ENCODE peak calls at places on chromosomes 5 and 9, in ten cellular contexts. D, C, T, X, O, N, V, I, F and R are unnamed samples.

GRCh38 chr9:9556865-9557803 is 1055.7 kb downstream of the PTPRD start:
- DNase-seq in T (no peak), I (no peak), D (no peak), F (no peak), N (no peak), C (no peak), V (peak; percentile 21), O (no peak), X (no peak), R (no peak)

GRCh38 chr5:127887282-127887681 is 184.1 kb downstream of the CCDC192 start:
- DNase-seq in D (no peak), C (no peak), F (no peak), I (no peak), T (no peak), X (no peak), N (no peak), O (no peak), V (no peak), R (no peak)

GRCh38 chr9:37876376-37876775 is 27.6 kb downstream of the SLC25A51 start:
- DNase-seq in V (no peak), D (no peak), X (no peak), F (no peak), O (no peak), C (no peak), T (no peak), N (no peak), I (no peak), R (no peak)

GRCh38 chr9:123753669-123754307 is 176.1 kb downstream of the DENND1A start:
- DNase-seq in V (no peak), D (no peak), T (no peak), C (no peak), X (no peak), O (no peak), N (no peak), F (no peak), I (no peak), R (no peak)

GRCh38 chr5:164597293-164597900 is 1092.0 kb downstream of the MAT2B start:
- DNase-seq in X (no peak), I (peak; percentile 14), D (no peak), F (no peak), V (peak; percentile 53), T (no peak), N (no peak), O (no peak), C (no peak), R (peak; percentile 27)

GRCh38 chr9:133478851-133479711 is at the start of gene SLC2A6:
- DNase-seq in I (peak; percentile 91), D (peak; percentile 56), C (peak; percentile 93), O (peak; percentile 79), T (peak; percentile 91), F (peak; percentile 95), X (peak; percentile 82), N (peak; percentile 89), V (peak; percentile 91), R (peak; percentile 98)

GRCh38 chr5:81785311-81785710 is 34.4 kb upstream of the SSBP2 start:
- DNase-seq in F (no peak), I (no peak), O (no peak), C (no peak), D (no peak), N (no peak), V (no peak), X (no peak), T (no peak), R (no peak)

GRCh38 chr5:133340002-133340755 is 272.2 kb downstream of the FSTL4 start:
- DNase-seq in O (no peak), N (no peak), X (no peak), D (peak; percentile 26), C (no peak), I (no peak), F (peak; percentile 4), T (no peak), V (no peak), R (no peak)

GRCh38 chr5:6801236-6801635 is 88.0 kb downstream of the TENT4A start:
- DNase-seq in T (no peak), X (no peak), D (no peak), N (no peak), F (no peak), O (no peak), V (no peak), I (no peak), C (no peak), R (no peak)

GRCh38 chr5:137695651-137696428 is 40.0 kb downstream of the KLHL3 start:
- DNase-seq in V (peak; percentile 17), C (no peak), D (no peak), N (no peak), T (no peak), O (no peak), I (no peak), X (peak; percentile 13), F (no peak), R (peak; percentile 44)

GRCh38 chr5:5979761-5980570 is 398.4 kb downstream of the MED10 start:
- DNase-seq in V (no peak), X (no peak), I (no peak), F (no peak), C (no peak), O (no peak), T (no peak), D (no peak), N (no peak), R (no peak)

GRCh38 chr5:133273661-133274596 is 222.1 kb downstream of the HSPA4 start:
- DNase-seq in N (no peak), X (no peak), V (no peak), O (no peak), F (no peak), D (peak; percentile 12), T (peak; percentile 69), I (no peak), C (no peak), R (no peak)

GRCh38 chr5:150488519-150489357 is 19.2 kb upstream of the NDST1 start:
- DNase-seq in O (no peak), V (no peak), T (peak; percentile 85), F (peak; percentile 91), C (peak; percentile 73), N (no peak), I (peak; percentile 30), D (peak; percentile 80), X (no peak), R (no peak)

GRCh38 chr9:114588150-114588663 is 638 bp downstream of the ATP6V1G1 start:
- DNase-seq in T (peak; percentile 57), X (no peak), I (peak; percentile 19), F (no peak), C (no peak), O (no peak), N (no peak), V (no peak), D (peak; percentile 21), R (no peak)

GRCh38 chr5:147930759-147931158 is 24.4 kb upstream of the C5orf46 start:
- DNase-seq in V (no peak), I (no peak), O (no peak), D (no peak), C (no peak), T (no peak), X (no peak), N (no peak), F (no peak), R (no peak)

GRCh38 chr5:147939431-147940114 is 33.2 kb upstream of the C5orf46 start:
- DNase-seq in N (no peak), F (no peak), I (no peak), T (no peak), V (no peak), X (no peak), O (no peak), D (no peak), C (peak; percentile 62), R (no peak)

GRCh38 chr5:147935032-147935431 is 28.7 kb upstream of the C5orf46 start:
- DNase-seq in F (no peak), N (no peak), I (peak; percentile 4), V (no peak), D (no peak), T (no peak), X (no peak), C (no peak), O (no peak), R (no peak)
- TF ChIP-seq CTCF in F (peak; percentile 8), N (peak; percentile 46), I (peak; percentile 65), V (no peak), D (peak; percentile 39), T (no peak), X (no peak), C (peak; percentile 49), O (no peak), R (no peak)

GRCh38 chr9:306907-307306 is 92.2 kb downstream of the DOCK8 start:
- DNase-seq in N (no peak), V (peak; percentile 41), T (no peak), C (no peak), F (no peak), X (peak; percentile 46), O (no peak), D (no peak), I (peak; percentile 22), R (peak; percentile 20)
- TF ChIP-seq CTCF in N (no peak), V (no peak), T (no peak), C (peak; percentile 19), F (no peak), X (no peak), O (no peak), D (no peak), I (peak; percentile 15), R (peak; percentile 40)

DNA sequence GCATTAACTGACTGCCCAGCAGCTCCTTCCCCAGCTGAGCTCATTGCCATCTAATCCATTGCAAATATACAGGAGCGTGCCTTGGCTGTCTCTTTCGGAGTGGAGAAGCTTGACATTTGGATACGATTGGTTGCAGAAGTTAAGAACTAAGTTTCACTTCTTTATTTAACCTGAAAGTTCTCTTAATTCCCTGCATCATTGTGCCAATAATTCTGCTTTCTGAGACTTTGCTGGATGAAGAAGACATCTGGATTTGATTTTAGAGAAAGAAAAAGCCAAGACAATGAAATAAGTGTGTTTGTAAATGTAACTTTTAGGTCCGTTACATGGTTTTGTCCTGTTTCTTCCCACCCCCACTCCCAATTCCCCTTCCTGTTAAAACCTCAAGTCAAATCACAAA is 33.9 kb downstream of the TAS2R1 start:
- DNase-seq in T (no peak), C (no peak), O (no peak), F (no peak), I (no peak), X (no peak), N (no peak), D (no peak), V (no peak), R (no peak)
- TF ChIP-seq CTCF in T (no peak), C (no peak), O (no peak), F (no peak), I (no peak), X (no peak), N (no peak), D (no peak), V (no peak), R (no peak)

DNA sequence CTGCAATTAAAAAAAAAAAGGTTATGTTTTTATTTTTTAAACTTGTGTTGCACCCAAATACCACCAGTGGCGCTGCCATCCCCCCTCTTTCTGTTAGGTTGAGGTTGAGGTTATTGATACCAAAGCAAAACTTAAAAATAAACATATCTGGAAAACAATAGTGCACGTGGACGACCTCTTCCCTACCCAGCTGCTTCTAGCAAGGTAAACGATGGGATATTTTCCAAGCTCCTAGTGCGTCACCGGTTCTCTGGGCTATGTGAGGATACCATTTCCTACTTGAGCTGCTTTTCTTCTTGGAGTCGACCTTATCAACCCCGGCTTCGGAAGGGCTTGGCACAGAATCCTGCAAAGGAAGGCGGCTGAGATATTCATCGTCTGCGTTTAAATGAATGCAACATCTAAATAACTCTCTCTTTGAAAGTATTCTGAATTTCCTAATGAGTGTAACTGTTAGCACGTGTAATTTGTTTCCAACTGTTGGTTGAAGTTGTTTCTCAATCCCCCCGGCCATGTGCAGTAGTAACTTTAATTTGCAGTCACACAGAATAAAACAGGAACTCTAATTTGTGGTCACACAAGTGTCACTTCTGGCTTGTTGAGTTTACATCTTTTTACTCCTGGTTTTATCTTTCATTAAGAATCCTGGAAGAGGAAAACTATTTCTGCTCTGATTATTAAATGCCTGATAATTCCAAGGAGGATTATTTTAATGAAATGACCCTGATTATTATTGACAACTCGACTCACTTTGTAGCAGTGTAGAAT is 993 bp downstream of the SCAMP1 start:
- DNase-seq in T (no peak), V (no peak), C (no peak), N (no peak), X (no peak), F (peak; percentile 63), I (peak; percentile 47), D (peak; percentile 26), O (no peak), R (no peak)
- TF ChIP-seq CTCF in T (peak; percentile 7), V (no peak), C (peak; percentile 35), N (no peak), X (peak; percentile 68), F (peak; percentile 6), I (peak; percentile 64), D (peak; percentile 56), O (no peak), R (no peak)